ENCODE peak calls at places on chromosome 3, in six cellular contexts. D, Y, Q, J, W and R are unnamed samples.

GRCh38 chr3:137647179-137647578 is 116.9 kb upstream of the SOX14 start:
- DNase-seq in J (no peak), Q (no peak), D (no peak), Y (no peak), W (no peak), R (no peak)

GRCh38 chr3:49900491-49901153 is 3.1 kb downstream of the MST1R start:
- DNase-seq in Q (peak; percentile 47), D (peak; percentile 98), J (peak; percentile 90), Y (peak; percentile 73), W (peak; percentile 26), R (no peak)

GRCh38 chr3:45381168-45381852 is 7.1 kb upstream of the LARS2 start:
- DNase-seq in Q (no peak), D (no peak), W (no peak), Y (peak; percentile 19), J (peak; percentile 8), R (no peak)

GRCh38 chr3:182393151-182393550 is 400.2 kb upstream of the ATP11B start:
- DNase-seq in J (no peak), Y (no peak), D (no peak), W (no peak), Q (no peak), R (no peak)

GRCh38 chr3:145716519-145716918 is 444.5 kb downstream of the PLOD2 start:
- DNase-seq in W (no peak), D (no peak), Y (no peak), Q (no peak), J (peak; percentile 49), R (no peak)

GRCh38 chr3:99504258-99504657 is 134.1 kb upstream of the COL8A1 start:
- DNase-seq in Y (no peak), Q (peak; percentile 64), D (no peak), W (peak; percentile 64), J (peak; percentile 29), R (no peak)

GRCh38 chr3:42451546-42452230 is 41.3 kb upstream of the LYZL4 start:
- DNase-seq in W (no peak), J (no peak), D (no peak), Q (no peak), Y (no peak), R (no peak)

GRCh38 chr3:40691598-40691905 is 166.8 kb downstream of the ZNF621 start:
- DNase-seq in Y (no peak), W (no peak), J (no peak), D (peak; percentile 60), Q (no peak), R (no peak)

GRCh38 chr3:86990734-86991481 is at the start of gene VGLL3:
- DNase-seq in W (peak; percentile 85), Q (peak; percentile 90), D (peak; percentile 62), Y (peak; percentile 88), J (peak; percentile 93), R (peak; percentile 97)

GRCh38 chr3:169218314-169218983 is 445.1 kb downstream of the MECOM start:
- DNase-seq in D (no peak), Q (peak; percentile 72), W (peak; percentile 63), J (peak; percentile 69), Y (peak; percentile 67), R (peak; percentile 87)

GRCh38 chr3:194031867-194032635 is 103.9 kb upstream of the HES1 start:
- DNase-seq in Y (no peak), J (no peak), Q (peak; percentile 30), W (peak; percentile 11), D (peak; percentile 86), R (no peak)

GRCh38 chr3:152474585-152474984 is 205.9 kb downstream of the MBNL1 start:
- DNase-seq in D (peak; percentile 56), Y (peak; percentile 63), Q (peak; percentile 59), W (peak; percentile 49), J (peak; percentile 85), R (peak; percentile 79)

GRCh38 chr3:17583530-17583929 is 158.9 kb downstream of the TBC1D5 start:
- DNase-seq in Y (no peak), J (no peak), W (no peak), Q (no peak), D (no peak), R (no peak)

GRCh38 chr3:194773216-194773615 is 87.5 kb downstream of the FAM43A start:
- DNase-seq in Y (no peak), W (no peak), J (peak; percentile 84), Q (peak; percentile 38), D (no peak), R (no peak)

GRCh38 chr3:125386811-125387210 is 11.7 kb upstream of the ZNF148 start:
- DNase-seq in Q (peak; percentile 80), D (no peak), Y (no peak), J (peak; percentile 81), W (peak; percentile 74), R (peak; percentile 24)

GRCh38 chr3:134315286-134316106 is 58.8 kb downstream of the AMOTL2 start:
- DNase-seq in J (peak; percentile 93), D (peak; percentile 31), Q (peak; percentile 93), W (peak; percentile 88), Y (no peak), R (no peak)

GRCh38 chr3:89353465-89353864 is 246.0 kb downstream of the EPHA3 start:
- DNase-seq in D (peak; percentile 93), Y (no peak), W (peak; percentile 35), Q (peak; percentile 51), J (peak; percentile 36), R (peak; percentile 51)

GRCh38 chr3:119311191-119311925 is 17.2 kb downstream of the ARHGAP31 start:
- DNase-seq in Y (no peak), Q (peak; percentile 93), D (peak; percentile 60), W (peak; percentile 92), J (peak; percentile 87), R (no peak)

GRCh38 chr3:131933665-131934064 is 101.1 kb downstream of the CPNE4 start:
- DNase-seq in Y (no peak), W (no peak), Q (no peak), D (no peak), J (no peak), R (no peak)

GRCh38 chr3:126033051-126033745 is 50.7 kb downstream of the SLC41A3 start:
- DNase-seq in J (no peak), Q (no peak), W (no peak), D (no peak), Y (no peak), R (no peak)

GRCh38 chr3:126807795-126808194 is 103.8 kb downstream of the CHCHD6 start:
- DNase-seq in Y (no peak), J (peak; percentile 8), Q (peak; percentile 26), W (peak; percentile 4), D (no peak), R (no peak)

GRCh38 chr3:117026401-117026800 is 316.8 kb downstream of the TUSC7 start:
- DNase-seq in Y (no peak), D (no peak), Q (no peak), J (no peak), W (no peak), R (no peak)

GRCh38 chr3:134929976-134930375 is 134.9 kb downstream of the EPHB1 start:
- DNase-seq in Y (no peak), Q (no peak), D (no peak), J (no peak), W (no peak), R (no peak)

GRCh38 chr3:87167634-87168456 is 59.3 kb upstream of the CHMP2B start:
- DNase-seq in Q (peak; percentile 34), J (peak; percentile 70), W (peak; percentile 16), D (no peak), Y (peak; percentile 66), R (peak; percentile 73)

GRCh38 chr3:15563190-15563589 is 38.2 kb downstream of the HACL1 start:
- DNase-seq in Q (no peak), Y (no peak), J (no peak), W (no peak), D (no peak), R (no peak)

GRCh38 chr3:6806991-6807390 is 53.9 kb upstream of the GRM7 start:
- DNase-seq in Y (no peak), D (no peak), J (no peak), W (peak; percentile 58), Q (peak; percentile 66), R (no peak)

GRCh38 chr3:189142527-189142926 is 29.2 kb upstream of the TPRG1 start:
- DNase-seq in Y (no peak), D (no peak), Q (no peak), W (no peak), J (no peak), R (no peak)

GRCh38 chr3:38039101-38039898 is at the start of gene DLEC1:
- DNase-seq in Q (peak; percentile 62), W (peak; percentile 47), D (peak; percentile 63), Y (peak; percentile 77), J (no peak), R (no peak)
- TF ChIP-seq EZH2 in Q (no peak), W (peak; percentile 34), D (no peak), Y (no peak), J (no peak), R (no peak)

GRCh38 chr3:64353256-64353655 is 128.0 kb upstream of the PRICKLE2 start:
- DNase-seq in D (no peak), Y (no peak), J (peak; percentile 51), W (peak; percentile 38), Q (peak; percentile 48), R (no peak)
- H3K4me3 ChIP-seq in D (no peak overlapping the region), Y (no peak overlapping the region), J (peak overlapping the region; percentile 24), W (no peak overlapping the region), Q (no peak overlapping the region), R (no peak overlapping the region)

DNA sequence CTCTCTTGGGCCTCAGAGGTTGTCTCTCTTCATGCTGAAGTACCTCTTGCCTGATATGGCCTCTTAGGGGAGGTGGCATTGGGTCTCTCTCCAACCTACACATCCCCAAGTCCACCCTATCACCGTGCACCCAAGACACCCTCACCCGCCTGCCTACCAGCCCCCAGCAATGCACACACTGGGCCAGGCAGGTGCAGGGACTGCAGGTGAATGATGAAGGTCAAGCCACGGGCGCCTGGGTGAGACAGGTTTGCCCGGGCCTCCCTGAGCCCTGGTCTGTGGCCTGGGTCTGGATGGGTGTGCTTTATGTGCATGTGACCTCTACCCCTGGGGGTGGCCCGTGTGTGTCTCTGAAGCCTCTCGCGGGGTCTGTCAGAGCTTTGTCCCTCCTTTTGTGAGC is 68.3 kb downstream of the WNT7A start:
- DNase-seq in Y (no peak), J (no peak), D (no peak), W (no peak), Q (no peak), R (no peak)
- H3K9me3 ChIP-seq in Y (no peaks in the 10 kb centered on the region), J (no peaks in the 10 kb centered on the region), D (peaks cover 28% of the 10 kb centered on the region), W (peaks cover 34% of the 10 kb centered on the region), Q (no peaks in the 10 kb centered on the region), R (peaks cover 31% of the 10 kb centered on the region)

GRCh38 chr3:11154036-11154952 is at the start of gene HRH1:
- DNase-seq in D (no peak), J (peak; percentile 75), W (no peak), Q (peak; percentile 30), Y (peak; percentile 61), R (peak; percentile 30)

GRCh38 chr3:11157406-11157805 is 3.1 kb downstream of the HRH1 start:
- DNase-seq in Y (no peak), Q (peak; percentile 20), W (no peak), D (no peak), J (no peak), R (no peak)

GRCh38 chr3:11155341-11156025 is 1.2 kb downstream of the HRH1 start:
- DNase-seq in J (peak; percentile 94), Q (peak; percentile 81), W (peak; percentile 70), D (peak; percentile 62), Y (peak; percentile 85), R (peak; percentile 86)

GRCh38 chr3:11156026-11156410 is 1.7 kb downstream of the HRH1 start:
- DNase-seq in J (no peak), Y (no peak), D (no peak), W (no peak), Q (no peak), R (no peak)

DNA sequence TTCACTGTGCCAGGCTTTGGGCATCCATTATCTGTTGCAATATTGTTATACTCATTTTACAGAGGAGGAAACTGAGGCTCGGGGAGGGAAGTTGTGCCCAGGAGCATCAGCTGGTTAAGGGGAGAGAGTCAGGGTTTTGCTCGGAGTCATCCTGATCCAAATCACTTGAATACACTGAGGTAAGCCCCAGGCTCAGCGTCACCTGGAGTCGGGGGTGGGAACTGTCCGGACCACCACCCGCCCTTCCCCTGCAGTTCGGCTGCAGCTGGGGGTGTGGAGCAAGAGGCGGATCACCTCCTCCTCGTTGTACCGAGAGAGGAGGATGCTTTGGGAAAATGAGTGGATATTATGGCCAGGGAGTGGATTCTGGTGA is 646 bp downstream of the HRH1 start:
- DNase-seq in J (peak; percentile 57), D (no peak), Y (peak; percentile 27), Q (peak; percentile 39), W (no peak), R (peak; percentile 38)
- TF ChIP-seq EZH2 in J (no peak), D (no peak), Y (no peak), Q (no peak), W (no peak), R (no peak)